ENCODE peak calls at places on chromosomes 2 and 18, in nine cellular contexts. X is ureter; O is colonic mucosa; N is OCI-LY7; I is NAMALWA; U is NCI-H1092; P is sciatic nerve; A is fibroblast of mammary gland; J is activated CD4-positive, alpha-beta T cell treated with anti-CD3 and anti-CD28 coated beads, Interleukin-2, amount 50 U/mL, for 4 hours. L is an unnamed sample.
A peak's percentile ranks its signal among the peaks of the same experiment; 100 is the strongest.

GRCh38 chr2:17636989-17637906 is 96.8 kb downstream of the VSNL1 start:
- DNase-seq in N (no peak), X (no peak), P (no peak), O (no peak), I (no peak), J (no peak), U (no peak), A (no peak), L (no peak)

GRCh38 chr18:21404426-21404825 is 162.4 kb downstream of the GREB1L start:
- DNase-seq in I (no peak), U (no peak), N (no peak), O (no peak), J (no peak), P (no peak), A (no peak), X (no peak), L (no peak)

GRCh38 chr2:177464549-177464948 is 72.0 kb downstream of the AGPS start:
- DNase-seq in O (no peak), J (no peak), N (no peak), I (no peak), X (no peak), U (no peak), A (no peak), P (no peak), L (no peak)

GRCh38 chr18:50757358-50757757 is 62.5 kb downstream of the MRO start:
- DNase-seq in U (no peak), N (no peak), P (no peak), J (no peak), X (peak; percentile 81), I (no peak), A (no peak), O (peak; percentile 27), L (peak; percentile 8)

GRCh38 chr2:47035615-47036488 is 119.3 kb downstream of the STPG4 start:
- DNase-seq in N (no peak), P (no peak), X (no peak), O (no peak), I (no peak), A (no peak), U (no peak), J (no peak), L (no peak)

GRCh38 chr2:161090401-161090800 is 69.8 kb upstream of the TANK start:
- DNase-seq in U (no peak), J (peak; percentile 16), P (no peak), I (no peak), X (peak; percentile 49), O (no peak), N (no peak), A (no peak), L (peak; percentile 17)

GRCh38 chr2:182229288-182229687 is 197.5 kb downstream of the PDE1A start:
- DNase-seq in X (no peak), A (peak; percentile 55), I (no peak), J (no peak), P (no peak), U (no peak), O (no peak), N (no peak), L (no peak)

GRCh38 chr2:28393115-28393836 is 618 bp downstream of the FOSL2 start:
- DNase-seq in N (no peak), J (peak; percentile 52), P (peak; percentile 86), X (peak; percentile 78), O (peak; percentile 67), I (no peak), A (peak; percentile 60), U (no peak), L (peak; percentile 60)

GRCh38 chr2:148490840-148491439 is 153.6 kb upstream of the EPC2 start:
- DNase-seq in P (no peak), U (no peak), I (no peak), A (no peak), O (no peak), J (no peak), X (no peak), N (no peak), L (no peak)

GRCh38 chr2:54895735-54896134 is 154.5 kb downstream of the RTN4 start:
- DNase-seq in P (no peak), U (no peak), A (peak; percentile 70), O (no peak), J (no peak), I (no peak), X (no peak), N (no peak), L (no peak)

L was measured in transverse colon.